ENCODE peak calls at places on chromosomes 5 and 9, in seven cellular contexts. V, Q, J, B, O, T and R are unnamed samples.

GRCh38 chr5:173016621-173017046 is 33.1 kb downstream of the ATP6V0E1 start:
- ATAC-seq in V (peak), Q (peak), J (peak), B (no peak), O (no peak), T (peak), R (peak)

GRCh38 chr9:23695572-23695971 is 130.5 kb downstream of the ELAVL2 start:
- ATAC-seq in V (no peak), Q (no peak), J (no peak), B (no peak), O (no peak), T (no peak), R (no peak)

GRCh38 chr9:16312962-16313546 is 557.4 kb downstream of the BNC2 start:
- ATAC-seq in V (no peak), Q (no peak), J (no peak), B (no peak), O (no peak), T (no peak), R (no peak)

GRCh38 chr9:134301387-134302129 is 24.7 kb upstream of the RXRA start:
- ATAC-seq in V (no peak), Q (no peak), J (peak), B (peak), O (peak), T (no peak), R (no peak)

GRCh38 chr9:114290561-114290986 is 32.3 kb upstream of the ORM1 start:
- ATAC-seq in V (peak), Q (peak), J (peak), B (peak), O (no peak), T (no peak), R (peak)

GRCh38 chr5:31859096-31859495 is 220.2 kb downstream of the PDZD2 start:
- ATAC-seq in V (no peak), Q (no peak), J (no peak), B (no peak), O (no peak), T (no peak), R (no peak)

GRCh38 chr9:37295178-37295577 is 127.3 kb upstream of the GRHPR start:
- ATAC-seq in V (no peak), Q (no peak), J (no peak), B (no peak), O (no peak), T (no peak), R (no peak)

GRCh38 chr9:137592767-137593166 is 2.5 kb upstream of the ZMYND19 start:
- ATAC-seq in V (no peak), Q (no peak), J (no peak), B (no peak), O (no peak), T (no peak), R (no peak)

GRCh38 chr5:74183041-74183440 is 457.5 kb downstream of the ENC1 start:
- ATAC-seq in V (no peak), Q (no peak), J (no peak), B (no peak), O (no peak), T (no peak), R (no peak)

GRCh38 chr9:112038017-112038408 is 137.1 kb downstream of the SUSD1 start:
- ATAC-seq in V (no peak), Q (no peak), J (no peak), B (peak), O (peak), T (no peak), R (no peak)

GRCh38 chr5:95283761-95284511 is 958 bp downstream of the MCTP1 start:
- ATAC-seq in V (peak), Q (peak), J (peak), B (peak), O (peak), T (peak), R (peak)

GRCh38 chr9:105006514-105006913 is 78.6 kb upstream of the ABCA1 start:
- ATAC-seq in V (no peak), Q (no peak), J (no peak), B (no peak), O (no peak), T (no peak), R (no peak)

GRCh38 chr9:127968717-127969383 is 11.9 kb downstream of the EEIG1 start:
- ATAC-seq in V (peak), Q (peak), J (peak), B (no peak), O (no peak), T (no peak), R (peak)

GRCh38 chr9:69047331-69047730 is 11.8 kb downstream of the FXN start:
- ATAC-seq in V (no peak), Q (no peak), J (no peak), B (no peak), O (no peak), T (peak), R (no peak)

GRCh38 chr9:450057-450456 is 235.4 kb downstream of the DOCK8 start:
- ATAC-seq in V (no peak), Q (no peak), J (no peak), B (no peak), O (no peak), T (no peak), R (no peak)

GRCh38 chr5:137658324-137658723 is 77.6 kb downstream of the KLHL3 start:
- ATAC-seq in V (no peak), Q (no peak), J (no peak), B (no peak), O (no peak), T (no peak), R (no peak)

GRCh38 chr9:89430995-89431394 is 66.9 kb downstream of the SEMA4D start:
- ATAC-seq in V (no peak), Q (no peak), J (peak), B (no peak), O (no peak), T (no peak), R (no peak)

GRCh38 chr5:113202904-113203716 is 226.5 kb downstream of the DCP2 start:
- ATAC-seq in V (peak), Q (peak), J (no peak), B (no peak), O (no peak), T (no peak), R (no peak)

GRCh38 chr5:175689147-175689991 is 31.5 kb downstream of the HRH2 start:
- ATAC-seq in V (peak), Q (no peak), J (no peak), B (no peak), O (no peak), T (peak), R (peak)

GRCh38 chr9:86354882-86355399 is 731 bp upstream of the TUT7 start:
- ATAC-seq in V (no peak), Q (no peak), J (no peak), B (no peak), O (no peak), T (no peak), R (no peak)

GRCh38 chr9:89154651-89155336 is 23.8 kb downstream of the SHC3 start:
- ATAC-seq in V (no peak), Q (peak), J (peak), B (peak), O (peak), T (no peak), R (no peak)